ENCODE peak calls at places on chromosomes 5 and 9, in five cellular contexts. R, I, T, Y and G are unnamed samples.

GRCh38 chr9:95910770-95911340 is 35.4 kb downstream of the ERCC6L2 start:
- DNase-seq in R (no peak), I (no peak), T (no peak), Y (no peak), G (no peak)

GRCh38 chr5:115655994-115656393 is 30.2 kb upstream of the TMED7 start:
- DNase-seq in R (no peak), I (no peak), T (no peak), Y (no peak), G (no peak)

GRCh38 chr5:151924564-151925395 is at the start of gene GLRA1:
- DNase-seq in R (peak; percentile 54), I (peak; percentile 68), T (peak; percentile 92), Y (peak; percentile 28), G (peak; percentile 37)

GRCh38 chr5:112830378-112830777 is 30.7 kb upstream of the SRP19 start:
- DNase-seq in R (no peak), I (no peak), T (no peak), Y (no peak), G (no peak)

GRCh38 chr9:85743290-85744128 is 1.8 kb upstream of the AGTPBP1 start:
- DNase-seq in R (peak; percentile 80), I (no peak), T (no peak), Y (no peak), G (no peak)

GRCh38 chr5:170571331-170571731 is 67.5 kb downstream of the KCNIP1 start:
- DNase-seq in R (no peak), I (no peak), T (no peak), Y (no peak), G (no peak)

GRCh38 chr5:32538031-32538547 is 47.3 kb upstream of the SUB1 start:
- DNase-seq in R (no peak), I (peak; percentile 94), T (no peak), Y (no peak), G (peak; percentile 76)

GRCh38 chr5:57816108-57816507 is 333.5 kb upstream of the ACTBL2 start:
- DNase-seq in R (peak; percentile 92), I (no peak), T (no peak), Y (peak; percentile 69), G (no peak)

GRCh38 chr5:163509288-163510040 is 4.0 kb downstream of the MAT2B start:
- DNase-seq in R (peak; percentile 91), I (no peak), T (no peak), Y (peak; percentile 81), G (no peak)

GRCh38 chr5:10914741-10915480 is 153.9 kb upstream of the DAP start:
- DNase-seq in R (no peak), I (no peak), T (no peak), Y (no peak), G (no peak)

GRCh38 chr9:61670616-61671015 is 480.8 kb downstream of the SPATA31A7 start:
- DNase-seq in R (no peak), I (no peak), T (no peak), Y (no peak), G (no peak)

GRCh38 chr9:110069326-110070248 is 138.4 kb downstream of the C9orf152 start:
- DNase-seq in R (peak; percentile 91), I (no peak), T (no peak), Y (peak; percentile 93), G (no peak)

GRCh38 chr5:5623397-5623796 is 200.9 kb downstream of the ICE1 start:
- DNase-seq in R (no peak), I (no peak), T (no peak), Y (no peak), G (no peak)

GRCh38 chr5:141199359-141200235 is at the start of gene PCDHB11:
- DNase-seq in R (no peak), I (peak; percentile 79), T (no peak), Y (peak; percentile 2), G (peak; percentile 18)
- H3K9me3 ChIP-seq in R (no peaks in the 10 kb centered on the region), I (peaks cover 9% of the 10 kb centered on the region), T (peaks cover 11% of the 10 kb centered on the region), Y (no peaks in the 10 kb centered on the region), G (peaks cover 9% of the 10 kb centered on the region)

GRCh38 chr5:122200456-122200855 is 71.1 kb downstream of the ZNF474 start:
- DNase-seq in R (no peak), I (no peak), T (no peak), Y (no peak), G (no peak)
- H3K4me2 ChIP-seq in R (no peak overlapping the region), I (no peak overlapping the region), T (no peak overlapping the region), Y (no peak overlapping the region), G (no peak overlapping the region)

GRCh38 chr9:22232971-22233370 is 213.7 kb upstream of the DMRTA1 start:
- DNase-seq in R (no peak), I (no peak), T (no peak), Y (no peak), G (no peak)
- H3K9me3 ChIP-seq in R (no peaks in the 10 kb centered on the region), I (peaks cover 5% of the 10 kb centered on the region), T (peaks cover 15% of the 10 kb centered on the region), Y (no peaks in the 10 kb centered on the region), G (peaks cover 13% of the 10 kb centered on the region)

GRCh38 chr9:128901822-128902221 is 19.0 kb upstream of the PHYHD1 start:
- DNase-seq in R (no peak), I (no peak), T (no peak), Y (no peak), G (no peak)

GRCh38 chr9:128901379-128901778 is 19.4 kb upstream of the PHYHD1 start:
- DNase-seq in R (no peak), I (no peak), T (no peak), Y (no peak), G (no peak)

GRCh38 chr9:128902351-128903078 is 18.3 kb upstream of the PHYHD1 start:
- DNase-seq in R (no peak), I (no peak), T (no peak), Y (no peak), G (peak; percentile 91)

GRCh38 chr9:128903871-128904371 is 16.9 kb upstream of the PHYHD1 start:
- DNase-seq in R (peak; percentile 32), I (no peak), T (no peak), Y (no peak), G (no peak)

GRCh38 chr9:128903079-128903461 is 17.7 kb upstream of the PHYHD1 start:
- DNase-seq in R (no peak), I (no peak), T (no peak), Y (no peak), G (no peak)
- H3K4me2 ChIP-seq in R (no peak overlapping the region), I (no peak overlapping the region), T (no peak overlapping the region), Y (no peak overlapping the region), G (peak overlapping the region; percentile 78)

DNA sequence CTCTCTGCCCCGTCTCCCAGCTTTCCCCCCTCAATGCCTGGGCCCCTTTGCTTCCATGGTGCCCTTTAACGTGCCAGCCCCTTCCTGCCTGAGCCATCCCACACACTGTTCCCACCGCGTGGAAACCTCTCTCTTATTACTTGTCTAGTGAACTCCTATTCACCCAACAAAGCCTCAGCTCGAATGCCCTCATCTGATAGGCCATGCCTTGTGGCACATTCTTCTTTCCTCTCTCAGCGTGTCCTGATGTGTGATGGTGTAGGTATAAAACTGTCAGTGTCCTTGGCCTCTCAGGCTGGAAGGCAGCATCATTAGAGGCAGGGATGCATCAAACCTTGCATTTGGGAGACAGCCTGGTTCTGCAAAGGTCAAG is 152.3 kb downstream of the OLFM1 start:
- DNase-seq in R (no peak), I (no peak), T (no peak), Y (no peak), G (no peak)
- H3K9me3 ChIP-seq in R (no peaks in the 10 kb centered on the region), I (no peaks in the 10 kb centered on the region), T (no peaks in the 10 kb centered on the region), Y (no peaks in the 10 kb centered on the region), G (no peaks in the 10 kb centered on the region)

DNA sequence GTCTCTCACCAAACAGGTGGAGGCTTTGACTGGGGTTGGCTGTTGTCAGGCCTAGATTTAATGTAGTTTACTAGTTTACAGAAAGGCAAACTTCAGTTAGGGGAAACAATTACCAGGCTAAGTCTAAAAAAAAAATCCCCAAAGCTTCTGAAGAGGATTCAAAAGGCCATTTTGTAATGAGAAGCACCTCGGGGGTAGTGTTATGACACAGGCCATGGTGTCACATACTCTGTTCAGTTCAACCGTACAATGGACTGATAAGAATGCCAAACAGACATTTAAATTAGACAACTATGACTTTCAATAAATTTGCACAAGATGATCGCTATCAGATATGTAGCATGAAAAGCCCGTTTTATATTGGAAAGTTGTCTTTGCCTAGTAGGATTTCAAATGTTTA is 120.1 kb upstream of the PCA3 start:
- DNase-seq in R (no peak), I (no peak), T (no peak), Y (no peak), G (no peak)
- H3K4me2 ChIP-seq in R (no peak overlapping the region), I (no peak overlapping the region), T (no peak overlapping the region), Y (no peak overlapping the region), G (peak overlapping the region; percentile 49)

DNA sequence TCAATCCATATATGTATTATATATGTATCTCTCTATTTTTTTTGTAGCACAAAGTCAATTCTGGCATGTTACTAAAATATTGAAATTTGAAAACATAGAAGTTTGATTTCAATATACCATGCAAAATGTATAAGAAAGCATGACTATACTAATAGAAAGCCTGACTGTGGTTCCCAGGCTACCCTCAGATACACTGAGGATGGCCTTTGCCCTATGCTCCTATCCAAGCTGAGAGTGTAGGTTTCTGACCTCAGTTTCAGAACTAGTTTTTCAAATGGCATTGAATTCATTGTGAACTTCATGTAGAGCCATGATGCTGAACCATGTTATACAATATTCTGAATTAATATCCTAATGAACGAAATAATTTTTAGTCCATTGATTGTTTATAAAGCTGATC is 220.4 kb upstream of the IZUMO3 start:
- DNase-seq in R (no peak), I (no peak), T (no peak), Y (no peak), G (no peak)
- H3K9me3 ChIP-seq in R (no peaks in the 10 kb centered on the region), I (peaks cover 21% of the 10 kb centered on the region), T (no peaks in the 10 kb centered on the region), Y (no peaks in the 10 kb centered on the region), G (no peaks in the 10 kb centered on the region)

GRCh38 chr9:113307401-113307975 is 4.3 kb upstream of the RNF183 start:
- DNase-seq in R (no peak), I (no peak), T (no peak), Y (no peak), G (no peak)

GRCh38 chr9:113299800-113300292 is 3.3 kb downstream of the RNF183 start:
- DNase-seq in R (no peak), I (no peak), T (no peak), Y (peak; percentile 43), G (no peak)

GRCh38 chr9:113306566-113306965 is 3.4 kb upstream of the RNF183 start:
- DNase-seq in R (no peak), I (no peak), T (no peak), Y (no peak), G (no peak)

GRCh38 chr9:113298924-113299770 is 4.0 kb downstream of the RNF183 start:
- DNase-seq in R (no peak), I (no peak), T (no peak), Y (no peak), G (peak; percentile 37)

GRCh38 chr9:113302792-113303418 is at the start of gene RNF183:
- DNase-seq in R (no peak), I (no peak), T (no peak), Y (no peak), G (no peak)
- H3K4me2 ChIP-seq in R (no peak within 1 kb of the TSS), I (no peak within 1 kb of the TSS), T (no peak within 1 kb of the TSS), Y (no peak within 1 kb of the TSS), G (no peak within 1 kb of the TSS)

DNA sequence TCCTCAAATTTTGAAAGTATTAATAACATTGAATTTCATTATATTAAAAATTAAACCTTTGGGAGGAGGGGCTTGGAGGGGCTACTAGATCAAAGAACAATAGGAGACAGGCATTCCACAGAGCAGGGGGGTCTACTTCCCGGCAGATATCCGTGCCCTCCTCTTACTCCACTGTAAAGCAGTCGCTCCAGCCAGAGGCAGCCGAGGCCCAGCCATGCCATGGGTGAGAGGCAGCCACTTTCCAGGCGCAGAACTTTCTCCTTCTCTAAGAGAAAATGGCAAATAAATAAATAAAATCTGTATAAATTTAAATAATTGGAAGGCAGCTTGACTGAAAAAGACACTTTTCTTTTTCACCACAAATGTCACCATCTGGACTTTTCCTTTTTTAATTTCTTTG is 302.3 kb upstream of the SMARCA2 start:
- DNase-seq in R (no peak), I (no peak), T (no peak), Y (no peak), G (no peak)
- H3K9me3 ChIP-seq in R (no peaks in the 10 kb centered on the region), I (no peaks in the 10 kb centered on the region), T (no peaks in the 10 kb centered on the region), Y (peaks cover 2% of the 10 kb centered on the region), G (no peaks in the 10 kb centered on the region)